ENCODE peak calls at places on chromosomes 16 and 17, in nine cellular contexts. G, U, B, S, N, I, M, W and C are unnamed samples.

GRCh38 chr16:9053006-9053601 is 38.3 kb upstream of the HAPSTR1 start:
- DNase-seq in G (no peak), U (peak), B (peak), S (peak), N (no peak), I (peak), M (peak), W (peak), C (no peak)

GRCh38 chr17:39744836-39745215 is 7.1 kb downstream of the GRB7 start:
- DNase-seq in G (no peak), U (no peak), B (no peak), S (no peak), N (no peak), I (no peak), M (no peak), W (peak), C (no peak)

GRCh38 chr17:6749519-6749918 is 6.3 kb upstream of the XAF1 start:
- DNase-seq in G (no peak), U (no peak), B (no peak), S (no peak), N (no peak), I (no peak), M (no peak), W (no peak), C (no peak)

GRCh38 chr17:21457051-21458026 is 81.2 kb downstream of the KCNJ12 start:
- DNase-seq in G (peak), U (peak), B (peak), S (peak), N (peak), I (peak), M (peak), W (peak), C (peak)

GRCh38 chr17:7411427-7411750 is 3.7 kb downstream of the NLGN2 start:
- DNase-seq in G (no peak), U (no peak), B (no peak), S (no peak), N (no peak), I (no peak), M (no peak), W (no peak), C (no peak)

GRCh38 chr17:347309-347708 is 5.3 kb downstream of the RPH3AL start:
- DNase-seq in G (no peak), U (no peak), B (no peak), S (no peak), N (no peak), I (no peak), M (no peak), W (no peak), C (no peak)

GRCh38 chr17:76544916-76545365 is 5.1 kb downstream of the PRCD start:
- DNase-seq in G (no peak), U (no peak), B (no peak), S (no peak), N (no peak), I (no peak), M (no peak), W (no peak), C (no peak)

GRCh38 chr16:23857901-23858300 is 22.1 kb downstream of the PRKCB start:
- DNase-seq in G (no peak), U (no peak), B (no peak), S (no peak), N (no peak), I (no peak), M (no peak), W (no peak), C (no peak)

GRCh38 chr17:39150795-39151679 is at the start of gene PLXDC1:
- DNase-seq in G (no peak), U (no peak), B (no peak), S (no peak), N (no peak), I (no peak), M (peak), W (peak), C (no peak)

GRCh38 chr17:41415833-41416335 is 8.5 kb downstream of the KRT37 start:
- DNase-seq in G (no peak), U (no peak), B (no peak), S (peak), N (no peak), I (no peak), M (no peak), W (no peak), C (no peak)

GRCh38 chr17:30570191-30570590 is 93.0 kb downstream of the GOSR1 start:
- DNase-seq in G (no peak), U (no peak), B (no peak), S (no peak), N (no peak), I (no peak), M (no peak), W (peak), C (no peak)

GRCh38 chr17:76005263-76006149 is 4.9 kb downstream of the CDK3 start:
- DNase-seq in G (no peak), U (peak), B (peak), S (peak), N (peak), I (peak), M (peak), W (peak), C (peak)

GRCh38 chr16:85045641-85046471 is 18.3 kb downstream of the KIAA0513 start:
- DNase-seq in G (no peak), U (no peak), B (no peak), S (no peak), N (no peak), I (no peak), M (no peak), W (peak), C (no peak)

GRCh38 chr17:29661220-29661619 is 38.5 kb upstream of the CORO6 start:
- DNase-seq in G (no peak), U (no peak), B (no peak), S (no peak), N (no peak), I (no peak), M (no peak), W (no peak), C (no peak)

GRCh38 chr16:15954814-15955151 is 5.4 kb downstream of the ABCC1 start:
- DNase-seq in G (no peak), U (no peak), B (no peak), S (peak), N (no peak), I (no peak), M (no peak), W (peak), C (no peak)

GRCh38 chr17:44221862-44222111 is 2.3 kb upstream of the UBTF start:
- DNase-seq in G (no peak), U (no peak), B (no peak), S (no peak), N (no peak), I (no peak), M (no peak), W (no peak), C (no peak)

GRCh38 chr16:66569827-66570405 is 3.7 kb downstream of the CMTM1 start:
- DNase-seq in G (no peak), U (no peak), B (peak), S (peak), N (no peak), I (no peak), M (no peak), W (no peak), C (no peak)

GRCh38 chr16:582614-583331 is 7.1 kb upstream of the RAB40C start:
- DNase-seq in G (no peak), U (peak), B (no peak), S (no peak), N (no peak), I (no peak), M (peak), W (peak), C (no peak)

GRCh38 chr16:583815-584591 is 5.9 kb upstream of the RAB40C start:
- DNase-seq in G (no peak), U (no peak), B (no peak), S (no peak), N (no peak), I (no peak), M (no peak), W (no peak), C (no peak)

GRCh38 chr16:585351-585750 is 4.5 kb upstream of the RAB40C start:
- DNase-seq in G (no peak), U (peak), B (no peak), S (no peak), N (no peak), I (no peak), M (peak), W (no peak), C (no peak)

GRCh38 chr16:582218-582613 is 7.7 kb upstream of the RAB40C start:
- DNase-seq in G (no peak), U (no peak), B (no peak), S (no peak), N (no peak), I (no peak), M (peak), W (no peak), C (no peak)

GRCh38 chr16:583470-583814 is 6.4 kb upstream of the RAB40C start:
- DNase-seq in G (no peak), U (no peak), B (no peak), S (no peak), N (no peak), I (no peak), M (no peak), W (no peak), C (no peak)
- TF ChIP-seq CTCF in G (no peak), U (no peak), B (no peak), S (no peak), N (no peak), I (no peak), M (no peak), W (no peak), C (no peak)

GRCh38 chr17:17680477-17681186 is 626 bp upstream of the RAI1 start:
- DNase-seq in G (no peak), U (no peak), B (no peak), S (no peak), N (no peak), I (no peak), M (no peak), W (no peak), C (no peak)
- H3K27ac ChIP-seq in G (no peak), U (peak), B (peak), S (no peak), N (no peak), I (peak), M (peak), W (peak), C (peak)

GRCh38 chr17:58277107-58277506 is 3.6 kb downstream of the MPO start:
- DNase-seq in G (no peak), U (no peak), B (no peak), S (peak), N (no peak), I (peak), M (no peak), W (no peak), C (no peak)
- TF ChIP-seq CTCF in G (peak), U (no peak), B (peak), S (peak), N (peak), I (peak), M (peak), W (no peak), C (peak)

GRCh38 chr17:63705657-63706056 is 5.7 kb upstream of the LIMD2 start:
- DNase-seq in G (no peak), U (no peak), B (no peak), S (no peak), N (no peak), I (no peak), M (no peak), W (no peak), C (no peak)

GRCh38 chr17:63706346-63707102 is 6.6 kb upstream of the LIMD2 start:
- DNase-seq in G (no peak), U (no peak), B (no peak), S (no peak), N (no peak), I (no peak), M (no peak), W (no peak), C (no peak)

GRCh38 chr17:63704836-63705235 is 4.9 kb upstream of the LIMD2 start:
- DNase-seq in G (no peak), U (no peak), B (no peak), S (no peak), N (no peak), I (no peak), M (no peak), W (no peak), C (no peak)

GRCh38 chr17:63709110-63709509 is 9.2 kb upstream of the LIMD2 start:
- DNase-seq in G (no peak), U (no peak), B (no peak), S (no peak), N (no peak), I (no peak), M (no peak), W (no peak), C (no peak)

GRCh38 chr17:63707151-63707550 is 7.2 kb upstream of the LIMD2 start:
- DNase-seq in G (no peak), U (no peak), B (no peak), S (no peak), N (no peak), I (no peak), M (no peak), W (no peak), C (no peak)
- H3K27ac ChIP-seq in G (no peak), U (no peak), B (no peak), S (no peak), N (peak), I (no peak), M (no peak), W (no peak), C (no peak)

GRCh38 chr17:10845388-10845751 is 7.5 kb upstream of the PIRT start:
- DNase-seq in G (no peak), U (no peak), B (no peak), S (no peak), N (no peak), I (no peak), M (no peak), W (no peak), C (no peak)
- TF ChIP-seq CTCF in G (no peak), U (peak), B (no peak), S (no peak), N (peak), I (no peak), M (no peak), W (no peak), C (no peak)